ENCODE peak calls at places on chromosomes 6 and 20, in ten cellular contexts. Y is adrenal gland, M is cardiac muscle cell, L is prostate gland, N is hepatocyte, Q is fibroblast of pulmonary artery, B is uterus, H is astrocyte, V is IMR-90, Z is heart left ventricle. S is an unnamed sample.

GRCh38 chr6:137699036-137699683 is 167.9 kb upstream of the TNFAIP3 start:
- DNase-seq in Y (no peak), B (no peak), H (no peak), V (peak), Q (no peak), M (no peak), L (no peak), N (no peak), Z (no peak), S (no peak)

GRCh38 chr20:51542033-51542893 is at the start of gene NFATC2:
- DNase-seq in M (peak), Z (peak), N (peak), B (no peak), Q (no peak), H (no peak), Y (no peak), L (no peak), V (no peak), S (no peak)

GRCh38 chr6:13105139-13105538 is 223.2 kb downstream of the TBC1D7 start:
- DNase-seq in Q (no peak), V (no peak), Y (no peak), L (no peak), Z (no peak), M (no peak), B (no peak), H (no peak), N (no peak), S (no peak)

GRCh38 chr20:6698056-6698455 is 69.4 kb upstream of the BMP2 start:
- DNase-seq in Y (no peak), Z (no peak), H (peak), L (peak), V (no peak), M (no peak), N (peak), Q (no peak), B (no peak), S (peak)

GRCh38 chr20:2799688-2800589 is 488 bp downstream of the CPXM1 start:
- DNase-seq in V (peak), L (no peak), Z (no peak), M (peak), B (no peak), N (peak), H (no peak), Q (no peak), Y (no peak), S (no peak)

GRCh38 chr6:140032177-140032576 is 657.7 kb upstream of the CITED2 start:
- DNase-seq in Q (no peak), L (no peak), H (no peak), B (no peak), V (no peak), Z (no peak), Y (no peak), M (no peak), N (no peak), S (no peak)

GRCh38 chr6:89085409-89086012 is 5.0 kb downstream of the PNRC1 start:
- DNase-seq in L (no peak), N (no peak), V (no peak), Q (peak), M (no peak), H (no peak), Z (no peak), Y (no peak), B (no peak), S (peak)

GRCh38 chr6:11475019-11475418 is 62.5 kb upstream of the TMEM170B start:
- DNase-seq in Y (no peak), L (no peak), Q (no peak), N (no peak), Z (no peak), M (no peak), H (no peak), V (no peak), B (no peak), S (no peak)

GRCh38 chr6:137704802-137705165 is 162.3 kb upstream of the TNFAIP3 start:
- DNase-seq in V (no peak), Q (no peak), N (no peak), L (no peak), M (peak), H (no peak), Y (no peak), Z (no peak), B (no peak), S (no peak)

GRCh38 chr6:28606424-28607391 is 81.0 kb downstream of the GPX5 start:
- DNase-seq in B (no peak), Z (no peak), V (peak), H (peak), M (peak), Y (no peak), Q (peak), N (peak), L (no peak), S (peak)

GRCh38 chr6:3273707-3274521 is 15.2 kb downstream of the PSMG4 start:
- DNase-seq in B (no peak), N (no peak), Y (no peak), L (no peak), Q (no peak), M (no peak), V (no peak), H (no peak), Z (peak), S (no peak)

GRCh38 chr20:32333181-32333987 is 24.7 kb upstream of the ASXL1 start:
- DNase-seq in Y (no peak), N (no peak), H (peak), Z (no peak), Q (no peak), V (no peak), L (no peak), B (no peak), M (no peak), S (peak)

GRCh38 chr6:10355115-10355702 is 59.7 kb downstream of the TFAP2A start:
- DNase-seq in Q (no peak), H (no peak), Y (no peak), V (no peak), M (no peak), Z (no peak), N (peak), B (no peak), L (no peak), S (no peak)

GRCh38 chr6:87152528-87152950 is 2.8 kb upstream of the ZNF292 start:
- DNase-seq in B (no peak), M (no peak), N (peak), V (peak), Y (no peak), Z (no peak), H (peak), L (no peak), Q (peak), S (peak)

GRCh38 chr6:164109770-164110140 is 695.2 kb downstream of the QKI start:
- DNase-seq in V (no peak), Q (peak), B (no peak), Y (peak), M (no peak), Z (peak), H (peak), L (no peak), N (peak), S (peak)

GRCh38 chr6:117928833-117929232 is 21.8 kb downstream of the SLC35F1 start:
- DNase-seq in V (no peak), N (no peak), H (no peak), Q (no peak), Y (no peak), B (no peak), L (no peak), M (no peak), Z (no peak), S (no peak)

DNA sequence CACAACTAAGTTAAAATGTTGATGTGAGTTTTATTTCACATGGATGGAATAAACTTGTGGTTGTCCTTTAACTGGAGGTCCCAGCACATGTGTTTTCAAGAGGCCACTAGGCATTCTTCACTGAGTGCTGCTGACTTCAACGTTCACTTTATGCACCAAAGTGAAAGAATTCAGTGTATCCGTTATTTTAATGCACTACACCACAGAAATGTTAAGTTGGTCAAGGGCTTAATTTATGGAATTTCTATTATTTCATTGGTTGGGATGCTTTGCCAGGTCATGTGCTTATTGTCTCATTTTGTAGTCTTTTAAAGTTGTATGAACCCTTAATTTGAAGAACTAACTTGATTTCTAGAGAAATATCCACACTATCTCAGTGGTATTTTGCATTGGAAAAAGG is 106.4 kb downstream of the PPP1R14C start:
- DNase-seq in Z (no peak), V (no peak), L (no peak), Q (no peak), H (peak), N (no peak), Y (no peak), B (no peak), M (no peak), S (no peak)
- TF ChIP-seq CTCF in Z (no peak), V (no peak), L (no peak), Q (no peak), H (no peak), N (no peak), Y (no peak), B (no peak), M (no peak), S (no peak)

GRCh38 chr20:35267092-35267491 is 10.8 kb downstream of the MMP24OS start:
- DNase-seq in B (no peak), Z (no peak), Y (no peak), M (no peak), Q (no peak), N (no peak), L (no peak), H (no peak), V (no peak), S (no peak)
- H3K4me3 ChIP-seq in B (no peak), Z (no peak), Y (no peak), M (no peak), Q (no peak), N (no peak), L (no peak), H (no peak), V (no peak), S (no peak)

GRCh38 chr20:44973053-44973452 is 6.7 kb downstream of the STK4 start:
- DNase-seq in N (no peak), L (no peak), M (no peak), Q (peak), B (no peak), Z (no peak), V (no peak), H (no peak), Y (no peak), S (peak)
- TF ChIP-seq CTCF in N (no peak), L (no peak), M (no peak), Q (no peak), B (no peak), Z (no peak), V (no peak), H (no peak), Y (no peak), S (no peak)

GRCh38 chr6:107611060-107611824 is 121.3 kb downstream of the SOBP start:
- DNase-seq in H (no peak), Y (no peak), N (no peak), L (no peak), Q (peak), Z (no peak), M (no peak), B (no peak), V (no peak), S (peak)
- H3K4me3 ChIP-seq in H (no peak), Y (no peak), N (no peak), L (no peak), Q (no peak), Z (no peak), M (no peak), B (no peak), V (no peak), S (no peak)

GRCh38 chr6:130783416-130784107 is 43.6 kb upstream of the SMLR1 start:
- DNase-seq in Q (no peak), L (no peak), H (peak), Z (no peak), B (no peak), V (no peak), N (no peak), M (no peak), Y (no peak), S (peak)

GRCh38 chr6:130787726-130788500 is 39.3 kb upstream of the SMLR1 start:
- DNase-seq in Y (no peak), B (no peak), M (no peak), H (no peak), V (no peak), Q (no peak), N (no peak), L (no peak), Z (no peak), S (no peak)

GRCh38 chr6:130794010-130794675 is 33.1 kb upstream of the SMLR1 start:
- DNase-seq in Z (no peak), M (no peak), N (no peak), V (no peak), H (no peak), Q (no peak), Y (no peak), B (no peak), L (no peak), S (no peak)

GRCh38 chr6:130794686-130795085 is 32.5 kb upstream of the SMLR1 start:
- DNase-seq in Y (no peak), M (no peak), H (no peak), V (no peak), N (no peak), B (no peak), Z (no peak), L (peak), Q (no peak), S (peak)

GRCh38 chr6:130788954-130789353 is 38.3 kb upstream of the SMLR1 start:
- DNase-seq in Z (no peak), V (no peak), N (no peak), Q (no peak), B (no peak), H (no peak), Y (no peak), L (no peak), M (no peak), S (no peak)
- TF ChIP-seq CTCF in Z (no peak), V (no peak), N (no peak), Q (no peak), B (no peak), H (no peak), Y (no peak), L (no peak), M (no peak), S (no peak)

GRCh38 chr6:131819507-131820228 is 11.8 kb downstream of the ENPP1 start:
- DNase-seq in Z (no peak), V (peak), H (peak), L (no peak), Y (no peak), N (peak), B (no peak), Q (peak), M (no peak), S (peak)
- H3K4me3 ChIP-seq in Z (no peak), V (no peak), H (no peak), L (no peak), Y (no peak), N (no peak), B (no peak), Q (no peak), M (no peak), S (no peak)

DNA sequence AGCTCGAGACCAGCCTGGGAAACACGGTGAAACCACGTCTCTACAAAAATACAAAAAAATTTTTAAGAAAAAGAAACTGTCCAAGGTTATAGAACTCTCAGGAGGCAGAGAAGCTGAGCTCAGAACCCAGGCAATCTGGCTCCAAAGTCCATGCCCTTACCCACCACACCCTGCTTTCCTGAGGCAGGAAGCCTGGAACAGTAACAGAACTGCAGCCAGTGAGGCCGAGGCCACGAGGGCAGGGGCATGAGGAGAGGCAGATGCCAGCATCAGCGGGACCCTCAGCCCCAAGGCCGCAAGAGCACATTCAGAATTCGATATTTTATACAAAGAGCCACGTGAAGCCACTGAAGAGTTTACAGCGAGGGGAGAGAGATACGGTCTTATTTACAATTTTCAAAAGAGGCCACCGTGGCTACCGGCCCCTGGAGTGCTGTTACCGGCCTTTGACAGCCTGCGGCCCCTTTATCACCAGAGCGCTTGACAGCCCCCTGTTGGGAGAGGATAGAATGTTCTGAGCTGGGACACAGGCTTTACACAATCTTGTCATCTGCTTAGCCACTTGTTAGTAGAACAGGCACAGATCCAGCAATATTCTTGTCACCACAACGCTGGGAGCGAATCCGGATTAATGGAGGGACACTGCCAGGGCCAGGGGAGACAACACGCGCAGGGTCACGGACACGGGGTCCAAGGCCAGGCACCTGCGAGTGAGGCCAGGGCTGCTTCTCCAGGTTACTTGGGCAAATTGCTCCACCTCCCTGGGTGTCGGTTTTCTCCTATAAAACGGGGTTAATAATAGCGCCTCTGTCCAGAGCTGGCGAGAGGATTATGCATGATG is 5.6 kb downstream of the SPATA2 start:
- DNase-seq in H (no peak), Q (no peak), V (no peak), Z (peak), M (peak), B (no peak), L (peak), N (peak), Y (peak), S (no peak)
- TF ChIP-seq CTCF in H (peak), Q (peak), V (no peak), Z (peak), M (peak), B (no peak), L (peak), N (peak), Y (peak), S (peak)

S was measured in choroid plexus epithelial cell.